ENCODE peak calls at places on chromosomes 16 and 17, in ten cellular contexts. H, D, J, P, O, G, R, Y, L and W are unnamed samples.

GRCh38 chr16:58042001-58042885 is 16.7 kb downstream of the MMP15 start:
- DNase-seq in H (no peak), D (no peak), J (no peak), P (no peak), O (no peak), G (no peak), R (no peak), Y (no peak), L (no peak), W (no peak)

GRCh38 chr16:49827806-49828428 is 28.0 kb downstream of the ZNF423 start:
- DNase-seq in H (peak; percentile 66), D (no peak), J (no peak), P (no peak), O (no peak), G (no peak), R (no peak), Y (no peak), L (no peak), W (no peak)

GRCh38 chr16:87848676-87849345 is 20.5 kb downstream of the SLC7A5 start:
- DNase-seq in H (no peak), D (peak; percentile 73), J (no peak), P (no peak), O (peak; percentile 47), G (no peak), R (no peak), Y (no peak), L (no peak), W (no peak)

GRCh38 chr17:17508641-17509591 is 12.7 kb upstream of the RASD1 start:
- DNase-seq in H (no peak), D (no peak), J (no peak), P (no peak), O (no peak), G (no peak), R (no peak), Y (no peak), L (no peak), W (no peak)

GRCh38 chr16:19829844-19830703 is 54.6 kb downstream of the GPRC5B start:
- DNase-seq in H (no peak), D (peak; percentile 46), J (no peak), P (no peak), O (no peak), G (no peak), R (peak; percentile 19), Y (no peak), L (no peak), W (no peak)

GRCh38 chr17:44043326-44043725 is 23.1 kb downstream of the LSM12 start:
- DNase-seq in H (no peak), D (no peak), J (no peak), P (no peak), O (no peak), G (no peak), R (peak; percentile 72), Y (no peak), L (no peak), W (no peak)

GRCh38 chr17:80981062-80981902 is 10.4 kb upstream of the CHMP6 start:
- DNase-seq in H (no peak), D (no peak), J (no peak), P (no peak), O (no peak), G (no peak), R (no peak), Y (no peak), L (no peak), W (no peak)

GRCh38 chr16:30028438-30029093 is 2.5 kb downstream of the TLCD3B start:
- DNase-seq in H (no peak), D (no peak), J (no peak), P (no peak), O (no peak), G (no peak), R (no peak), Y (no peak), L (no peak), W (peak; percentile 21)

GRCh38 chr17:78146471-78146869 is 285 bp downstream of the C17orf99 start:
- DNase-seq in H (no peak), D (no peak), J (no peak), P (no peak), O (no peak), G (no peak), R (no peak), Y (no peak), L (no peak), W (no peak)

GRCh38 chr17:78148286-78149016 is 2.3 kb downstream of the C17orf99 start:
- DNase-seq in H (no peak), D (no peak), J (no peak), P (no peak), O (no peak), G (no peak), R (no peak), Y (no peak), L (no peak), W (no peak)

GRCh38 chr17:78146881-78147280 is 696 bp downstream of the C17orf99 start:
- DNase-seq in H (no peak), D (no peak), J (no peak), P (no peak), O (no peak), G (no peak), R (no peak), Y (no peak), L (no peak), W (no peak)

GRCh38 chr17:78144736-78145641 is 1.2 kb upstream of the C17orf99 start:
- DNase-seq in H (no peak), D (peak; percentile 93), J (peak; percentile 76), P (peak; percentile 64), O (peak; percentile 96), G (no peak), R (peak; percentile 80), Y (no peak), L (no peak), W (no peak)

DNA sequence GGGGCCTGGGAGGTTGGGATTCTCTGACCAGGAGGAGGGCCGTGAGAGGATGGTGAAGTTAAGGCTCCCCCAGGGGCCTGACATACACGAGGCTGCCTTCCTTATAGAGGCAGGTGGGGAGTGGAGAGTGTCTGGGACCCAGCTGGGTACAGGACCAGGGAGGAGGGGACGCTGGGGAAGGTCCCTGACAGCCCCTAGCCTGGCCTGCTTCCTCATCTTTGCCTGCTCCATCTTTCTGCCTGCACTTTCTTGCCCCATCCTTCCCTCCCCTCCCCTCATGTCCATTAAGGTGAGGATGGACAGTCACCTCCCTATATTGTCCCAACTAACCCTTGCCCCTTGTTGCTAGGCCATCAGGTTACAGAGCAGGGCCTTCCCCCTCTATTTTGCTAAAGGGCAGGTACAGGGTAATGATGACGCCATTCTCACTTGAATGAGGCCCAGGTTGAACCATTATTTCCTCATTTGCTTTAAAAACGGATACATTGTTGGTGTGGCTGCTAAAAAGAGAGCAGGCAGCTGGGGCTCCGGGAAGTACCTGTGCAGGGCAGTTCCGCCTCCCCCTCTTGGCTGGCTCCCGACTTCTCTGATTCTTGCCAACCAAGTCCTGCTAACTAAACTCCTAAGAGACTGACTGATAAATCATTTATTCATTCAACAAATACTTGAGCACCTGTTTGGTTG is 1.3 kb downstream of the C17orf99 start:
- DNase-seq in H (no peak), D (peak; percentile 86), J (no peak), P (no peak), O (peak; percentile 77), G (peak; percentile 79), R (no peak), Y (no peak), L (no peak), W (no peak)
- TF ChIP-seq POLR2A in H (no peak), D (no peak), J (no peak), P (no peak), O (no peak), G (no peak), R (no peak), Y (no peak), L (no peak), W (no peak)

DNA sequence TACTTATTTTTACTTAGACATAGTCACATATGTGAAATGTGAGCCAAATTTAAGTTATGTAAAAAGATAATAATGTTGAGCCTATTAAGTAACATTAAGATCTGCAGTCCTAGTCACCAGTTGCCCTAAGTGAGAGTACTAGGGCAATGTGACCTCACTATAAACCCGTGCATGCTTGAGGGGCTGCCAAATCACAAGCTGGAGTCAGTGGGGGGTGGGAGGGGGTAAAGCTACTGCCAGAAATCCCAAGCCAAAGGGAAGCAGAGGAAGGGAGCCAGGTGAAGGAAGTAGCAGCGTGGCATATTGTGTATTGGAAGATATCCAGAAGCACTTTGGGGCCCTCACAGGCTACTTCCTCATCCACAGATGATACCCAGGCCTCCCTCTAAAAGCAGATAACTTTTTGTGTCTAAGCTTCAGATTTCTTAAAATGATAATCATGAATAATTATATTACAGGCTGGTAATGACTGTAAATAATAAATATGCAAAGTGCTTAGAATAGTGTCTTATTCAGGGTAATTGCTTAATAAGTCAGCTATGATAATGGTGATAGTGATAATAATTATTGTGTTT is 134.1 kb downstream of the CA10 start:
- DNase-seq in H (no peak), D (no peak), J (no peak), P (no peak), O (no peak), G (no peak), R (no peak), Y (no peak), L (no peak), W (no peak)
- TF ChIP-seq CTCF in H (no peak), D (no peak), J (no peak), P (no peak), O (no peak), G (no peak), R (no peak), Y (no peak), L (no peak), W (no peak)

DNA sequence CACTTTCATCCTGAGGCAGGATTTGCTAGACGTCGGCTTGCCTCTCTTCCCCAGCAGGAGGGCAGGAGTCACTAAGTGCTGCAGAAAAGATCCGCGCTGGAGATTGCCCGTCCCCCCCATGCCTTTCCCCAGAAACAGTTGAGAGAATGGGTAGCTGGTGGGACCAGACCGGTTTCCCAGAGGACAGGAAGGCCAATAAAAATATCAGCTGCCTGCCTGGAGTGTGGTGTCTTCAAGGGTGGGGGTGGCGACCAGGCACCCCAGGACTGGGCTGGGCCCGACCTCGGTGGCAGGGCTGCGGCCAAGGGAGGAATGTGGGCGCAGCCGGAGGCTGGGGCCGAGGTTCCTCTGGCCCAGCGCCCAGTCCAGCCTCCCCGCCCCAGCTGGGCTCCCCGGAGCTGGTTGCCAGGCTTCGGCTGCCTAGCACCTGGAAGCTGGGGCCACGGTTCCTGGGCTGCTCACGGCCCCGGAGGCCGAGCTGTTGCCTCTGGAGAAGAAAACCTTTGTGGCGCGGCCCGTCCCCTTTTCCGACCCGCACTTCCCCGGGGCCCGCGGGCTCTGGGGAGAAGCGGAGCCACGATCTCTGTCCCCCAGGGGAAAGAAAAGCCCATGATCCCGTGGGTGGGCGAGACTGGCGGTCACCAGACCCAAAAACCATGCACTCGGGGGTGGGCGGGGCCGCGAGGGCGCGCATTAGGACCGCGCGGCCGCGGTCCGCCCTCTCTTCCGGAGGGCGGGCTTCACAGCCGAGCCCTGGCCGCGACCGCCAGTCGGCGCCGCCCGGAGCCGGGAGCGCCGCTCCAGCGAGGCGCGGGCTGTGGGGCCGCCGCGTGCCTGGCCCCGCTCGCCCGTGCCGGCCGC is at the start of gene TRAF4:
- DNase-seq in H (peak; percentile 73), D (peak; percentile 89), J (peak; percentile 81), P (peak; percentile 76), O (peak; percentile 79), G (peak; percentile 89), R (peak; percentile 86), Y (peak; percentile 71), L (no peak), W (peak; percentile 89)
- TF ChIP-seq POLR2A in H (peak; percentile 100), D (no peak), J (peak; percentile 44), P (peak; percentile 98), O (peak; percentile 22), G (peak; percentile 79), R (peak; percentile 20), Y (peak; percentile 91), L (peak; percentile 91), W (peak; percentile 67)

DNA sequence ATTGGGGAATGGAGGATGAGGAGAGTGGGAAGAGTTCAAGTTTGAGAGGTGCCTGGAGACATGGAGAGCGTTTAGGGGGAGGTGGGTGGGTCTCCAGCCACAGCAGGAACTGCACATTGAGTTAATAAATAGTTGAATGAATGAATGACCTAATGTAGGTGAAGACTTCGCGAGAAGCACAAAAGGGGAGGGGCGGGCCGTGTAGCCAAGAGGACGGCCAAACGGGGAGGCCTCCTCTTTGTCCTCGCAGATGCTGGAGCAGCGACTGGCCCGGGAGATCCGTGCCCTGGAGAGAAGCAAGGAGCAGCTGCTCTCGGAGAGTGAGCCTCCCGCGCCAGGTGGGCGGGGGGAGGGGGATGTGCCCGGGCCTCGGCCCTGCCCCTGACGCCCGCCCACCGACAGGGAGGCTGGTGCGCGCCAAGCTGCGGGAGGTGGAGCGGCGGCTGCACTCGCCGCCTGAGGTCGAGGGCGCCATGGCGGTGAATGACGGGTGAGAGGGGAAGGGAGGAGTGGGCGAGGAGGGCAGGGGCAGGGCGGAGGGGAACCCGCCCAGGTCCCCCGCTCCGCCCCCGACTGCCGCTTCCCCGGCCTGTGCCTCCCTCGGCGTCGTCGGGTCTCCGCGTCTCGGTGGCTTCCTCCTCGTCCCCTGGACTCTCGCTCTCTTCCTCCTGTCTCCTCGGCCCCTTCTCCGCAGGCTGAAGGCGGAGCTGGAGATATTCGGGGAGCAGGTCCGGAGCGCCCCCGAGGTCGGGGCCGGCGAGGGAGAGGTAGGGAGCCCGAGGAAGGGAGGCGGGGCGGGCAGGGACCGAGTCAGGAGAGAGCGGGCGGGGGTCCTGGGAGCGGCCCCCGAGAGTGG is 12.9 kb downstream of the SYCE1L start:
- DNase-seq in H (no peak), D (peak; percentile 47), J (peak; percentile 65), P (peak; percentile 63), O (peak; percentile 63), G (peak; percentile 62), R (no peak), Y (no peak), L (no peak), W (peak; percentile 60)
- TF ChIP-seq CTCF in H (no peak), D (no peak), J (no peak), P (peak; percentile 28), O (no peak), G (peak; percentile 24), R (no peak), Y (no peak), L (no peak), W (no peak)